ENCODE peak calls at places on chromosomes 4 and X, in seven cellular contexts. E is IMR-90, M is GM23248, Q is neural progenitor cell, V is astrocyte, L is mammary epithelial cell, O is fibroblast of lung. K is an unnamed sample.

GRCh38 chr4:151251922-151252321 is 25.0 kb upstream of the PRSS48 start:
- DNase-seq in E (no peak), M (no peak), Q (peak), V (no peak), L (no peak), O (no peak), K (no peak)

GRCh38 chr4:166481014-166481507 is 608.0 kb downstream of the TLL1 start:
- DNase-seq in E (no peak), M (no peak), Q (no peak), V (no peak), L (no peak), O (no peak), K (no peak)

GRCh38 chr4:157045507-157046127 is 30.3 kb upstream of the GLRB start:
- DNase-seq in E (peak), M (peak), Q (peak), V (peak), L (peak), O (peak), K (peak)

GRCh38 chrX:103640401-103641155 is 11.8 kb downstream of the TCEAL1 start:
- DNase-seq in E (peak), M (peak), Q (no peak), V (peak), L (peak), O (peak), K (peak)

GRCh38 chr4:68748181-68748981 is 67.4 kb upstream of the UGT2B10 start:
- DNase-seq in E (no peak), M (no peak), Q (no peak), V (no peak), L (peak), O (no peak), K (no peak)

GRCh38 chr4:177450421-177451107 is 8.3 kb upstream of the AGA start:
- DNase-seq in E (peak), M (peak), Q (no peak), V (no peak), L (peak), O (peak), K (peak)

GRCh38 chr4:173834151-173834550 is 304.1 kb upstream of the HAND2 start:
- DNase-seq in E (peak), M (peak), Q (no peak), V (no peak), L (no peak), O (peak), K (no peak)

GRCh38 chr4:185036842-185037241 is 18.6 kb downstream of the HELT start:
- DNase-seq in E (no peak), M (no peak), Q (peak), V (no peak), L (no peak), O (no peak), K (no peak)

GRCh38 chr4:139530833-139531427 is 25.1 kb downstream of the SETD7 start:
- DNase-seq in E (no peak), M (peak), Q (peak), V (no peak), L (peak), O (peak), K (peak)

GRCh38 chrX:11704725-11705495 is 39.2 kb upstream of the ARHGAP6 start:
- DNase-seq in E (peak), M (no peak), Q (no peak), V (peak), L (no peak), O (no peak), K (no peak)

GRCh38 chrX:11351375-11352295 is 58.4 kb downstream of the AMELX start:
- DNase-seq in E (peak), M (peak), Q (no peak), V (peak), L (peak), O (peak), K (no peak)

GRCh38 chr4:80197132-80197573 is at the start of gene PRDM8:
- DNase-seq in E (peak), M (peak), Q (peak), V (peak), L (no peak), O (no peak), K (peak)

GRCh38 chr4:102824398-102824797 is 3.0 kb downstream of the UBE2D3 start:
- DNase-seq in E (peak), M (peak), Q (no peak), V (no peak), L (no peak), O (peak), K (peak)

GRCh38 chr4:113693993-113694392 is 67.5 kb downstream of the CAMK2D start:
- DNase-seq in E (no peak), M (no peak), Q (no peak), V (no peak), L (no peak), O (no peak), K (no peak)

GRCh38 chr4:113781439-113782040 is 20.0 kb upstream of the CAMK2D start:
- DNase-seq in E (peak), M (peak), Q (peak), V (no peak), L (no peak), O (peak), K (peak)

GRCh38 chr4:74446193-74446868 is 1.4 kb downstream of the AREG start:
- DNase-seq in E (no peak), M (no peak), Q (no peak), V (peak), L (peak), O (no peak), K (no peak)

GRCh38 chr4:97142893-97143292 is 1000.4 kb downstream of the STPG2 start:
- DNase-seq in E (no peak), M (no peak), Q (no peak), V (no peak), L (no peak), O (no peak), K (no peak)

GRCh38 chr4:2303121-2303685 is 41.3 kb upstream of the MXD4 start:
- DNase-seq in E (no peak), M (no peak), Q (no peak), V (no peak), L (no peak), O (no peak), K (no peak)

GRCh38 chrX:53073115-53073581 is 9.0 kb upstream of the TSPYL2 start:
- DNase-seq in E (no peak), M (no peak), Q (peak), V (no peak), L (no peak), O (no peak), K (no peak)

GRCh38 chr4:162943263-162943662 is 223.4 kb downstream of the NAF1 start:
- DNase-seq in E (no peak), M (no peak), Q (no peak), V (no peak), L (no peak), O (no peak), K (no peak)

GRCh38 chrX:114599305-114599704 is 15.4 kb downstream of the HTR2C start:
- DNase-seq in E (no peak), M (no peak), Q (no peak), V (no peak), L (no peak), O (no peak), K (no peak)
- H3K9ac ChIP-seq in E (no peak), M (no peak), Q (no peak), V (no peak), L (no peak), O (no peak), K (no peak)

GRCh38 chr4:150224896-150225591 is 146.8 kb downstream of the DCLK2 start:
- DNase-seq in E (peak), M (peak), Q (peak), V (peak), L (peak), O (peak), K (peak)
- H3K9ac ChIP-seq in E (peak), M (peak), Q (no peak), V (peak), L (no peak), O (no peak), K (no peak)

GRCh38 chrX:71106427-71106826 is at the start of gene CXorf65:
- DNase-seq in E (no peak), M (no peak), Q (no peak), V (no peak), L (no peak), O (no peak), K (no peak)

GRCh38 chrX:71103110-71103983 is 3.2 kb downstream of the CXorf65 start:
- DNase-seq in E (no peak), M (peak), Q (peak), V (no peak), L (no peak), O (no peak), K (no peak)

GRCh38 chrX:71107762-71108360 is 1.3 kb upstream of the CXorf65 start:
- DNase-seq in E (no peak), M (no peak), Q (no peak), V (no peak), L (no peak), O (no peak), K (no peak)

GRCh38 chrX:71105638-71106037 is 902 bp downstream of the CXorf65 start:
- DNase-seq in E (no peak), M (no peak), Q (no peak), V (no peak), L (no peak), O (no peak), K (no peak)

GRCh38 chrX:71107245-71107644 is 705 bp upstream of the CXorf65 start:
- DNase-seq in E (no peak), M (no peak), Q (no peak), V (no peak), L (no peak), O (no peak), K (no peak)
- H3K9ac ChIP-seq in E (no peak), M (no peak), Q (no peak), V (no peak), L (no peak), O (no peak), K (no peak)

DNA sequence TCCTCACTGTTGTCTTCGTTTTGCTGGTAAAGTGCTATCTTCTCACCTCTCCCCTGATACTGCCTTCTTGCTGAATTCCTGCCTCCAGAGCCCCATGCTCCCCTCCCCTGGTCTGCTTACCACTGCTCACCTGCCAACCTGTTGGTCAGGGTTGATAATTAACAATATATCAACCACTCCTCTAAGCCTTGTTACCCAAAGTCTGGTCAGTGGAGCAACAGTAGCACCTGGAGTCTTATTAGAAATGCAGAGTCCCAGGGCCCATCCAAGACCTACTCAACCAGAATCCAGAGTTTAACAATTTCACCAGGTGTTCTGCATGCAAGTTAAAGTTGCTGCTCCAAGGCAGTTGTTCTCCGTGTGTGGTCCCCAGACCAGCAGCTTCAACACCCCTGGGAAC is 55.0 kb downstream of the EFNB1 start:
- DNase-seq in E (no peak), M (no peak), Q (no peak), V (no peak), L (no peak), O (no peak), K (no peak)
- H3K9ac ChIP-seq in E (no peak), M (no peak), Q (no peak), V (no peak), L (no peak), O (no peak), K (no peak)

GRCh38 chr4:39450618-39451017 is 8.1 kb downstream of the RPL9 start:
- DNase-seq in E (no peak), M (no peak), Q (no peak), V (no peak), L (no peak), O (no peak), K (no peak)
- H3K9ac ChIP-seq in E (no peak), M (no peak), Q (no peak), V (no peak), L (no peak), O (no peak), K (no peak)

GRCh38 chr4:37994569-37994968 is 34.4 kb downstream of the PTTG2 start:
- DNase-seq in E (no peak), M (no peak), Q (peak), V (no peak), L (no peak), O (no peak), K (no peak)
- H3K9ac ChIP-seq in E (no peak), M (no peak), Q (no peak), V (no peak), L (no peak), O (no peak), K (no peak)

DNA sequence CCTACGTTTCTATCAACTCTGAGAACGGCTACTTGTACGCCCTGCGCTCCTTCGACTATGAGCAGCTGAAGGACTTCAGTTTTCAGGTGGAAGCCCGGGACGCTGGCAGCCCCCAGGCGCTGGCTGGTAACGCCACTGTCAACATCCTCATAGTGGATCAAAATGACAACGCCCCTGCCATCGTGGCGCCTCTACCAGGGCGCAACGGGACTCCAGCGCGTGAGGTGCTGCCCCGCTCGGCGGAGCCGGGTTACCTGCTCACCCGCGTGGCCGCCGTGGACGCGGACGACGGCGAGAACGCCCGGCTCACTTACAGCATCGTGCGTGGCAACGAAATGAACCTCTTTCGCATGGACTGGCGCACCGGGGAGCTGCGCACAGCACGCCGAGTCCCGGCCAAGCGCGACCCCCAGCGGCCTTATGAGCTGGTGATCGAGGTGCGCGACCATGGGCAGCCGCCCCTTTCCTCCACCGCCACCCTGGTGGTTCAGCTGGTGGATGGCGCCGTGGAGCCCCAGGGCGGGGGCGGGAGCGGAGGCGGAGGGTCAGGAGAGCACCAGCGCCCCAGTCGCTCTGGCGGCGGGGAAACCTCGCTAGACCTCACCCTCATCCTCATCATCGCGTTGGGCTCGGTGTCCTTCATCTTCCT is 2.7 kb downstream of the PCDH10 start:
- DNase-seq in E (no peak), M (no peak), Q (peak), V (peak), L (no peak), O (peak), K (peak)
- H3K9ac ChIP-seq in E (no peak), M (no peak), Q (no peak), V (peak), L (no peak), O (no peak), K (no peak)

DNA sequence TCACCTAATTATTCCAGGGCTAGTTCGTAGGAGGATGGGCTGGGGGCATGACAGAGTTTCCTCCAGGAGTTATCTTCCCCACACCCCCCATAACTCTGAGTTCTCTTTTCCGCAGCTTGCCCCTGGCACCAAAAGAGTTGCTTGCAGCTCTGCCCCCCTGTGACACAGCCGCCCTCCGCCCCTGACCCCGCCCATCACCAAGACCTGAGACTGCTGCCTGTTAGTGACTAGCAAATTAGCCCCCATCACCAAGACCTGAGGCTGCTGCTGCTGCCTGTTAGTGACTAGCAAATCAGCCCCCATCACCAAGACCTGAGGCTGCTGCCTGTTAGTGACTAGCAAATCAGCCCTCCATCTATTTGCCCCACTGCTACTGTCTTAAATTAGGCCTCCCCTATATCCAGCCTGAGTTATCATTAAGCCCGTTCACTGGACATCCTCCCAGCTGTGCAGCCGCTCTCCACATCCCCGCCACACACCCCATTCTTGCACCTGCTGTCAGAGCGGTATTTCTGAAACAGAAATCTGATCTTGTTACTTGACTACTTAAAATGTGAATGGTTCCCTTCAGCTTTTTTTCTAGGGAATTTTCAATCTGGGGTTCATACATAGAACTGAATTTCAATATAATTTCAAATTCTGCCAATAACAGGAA is 1.5 kb upstream of the PAPSS1 start:
- DNase-seq in E (no peak), M (no peak), Q (peak), V (no peak), L (no peak), O (no peak), K (no peak)
- H3K9ac ChIP-seq in E (no peak), M (peak), Q (no peak), V (peak), L (peak), O (no peak), K (no peak)